ENCODE peak calls at places on chromosomes 12 and 14, in seven cellular contexts. U is B cell; C is neural progenitor cell; A is tibial artery; R is GM23338; K is CD8-positive, alpha-beta T cell; B is cardiac fibroblast. F is an unnamed sample.

GRCh38 chr12:106107566-106107965 is 31.2 kb downstream of the NUAK1 start:
- DNase-seq in B (peak), K (no peak), R (no peak), A (no peak), C (no peak), U (no peak), F (no peak)

GRCh38 chr14:70098257-70098809 is 90.4 kb downstream of the SLC8A3 start:
- DNase-seq in R (no peak), U (no peak), K (no peak), A (no peak), C (no peak), B (peak), F (no peak)

GRCh38 chr12:55280991-55281390 is 15.4 kb downstream of the OR6C6 start:
- DNase-seq in K (no peak), B (no peak), A (no peak), R (no peak), U (no peak), C (no peak), F (no peak)

GRCh38 chr12:103012884-103013283 is 55.4 kb downstream of the ASCL1 start:
- DNase-seq in A (no peak), B (no peak), K (no peak), U (no peak), C (peak), R (peak), F (no peak)

GRCh38 chr12:16586350-16587109 is 19.4 kb downstream of the LMO3 start:
- DNase-seq in A (no peak), B (peak), R (no peak), K (no peak), U (no peak), C (no peak), F (no peak)

GRCh38 chr12:118884226-118884625 is 97.1 kb upstream of the SRRM4 start:
- DNase-seq in B (no peak), U (no peak), R (no peak), C (no peak), A (no peak), K (no peak), F (no peak)

GRCh38 chr14:105865904-105866840 is 339.8 kb downstream of the TMEM121 start:
- DNase-seq in K (no peak), C (no peak), R (no peak), A (peak), B (no peak), U (no peak), F (peak)

GRCh38 chr12:41185946-41186345 is 2.2 kb upstream of the PDZRN4 start:
- DNase-seq in U (no peak), B (no peak), R (no peak), A (no peak), C (no peak), K (no peak), F (no peak)

GRCh38 chr12:127767631-127768030 is 499.3 kb upstream of the TMEM132C start:
- DNase-seq in U (no peak), C (no peak), R (no peak), B (no peak), K (no peak), A (no peak), F (no peak)

GRCh38 chr12:109443794-109444193 is 33.3 kb downstream of the KCTD10 start:
- DNase-seq in C (no peak), R (no peak), K (no peak), B (no peak), U (no peak), A (no peak), F (no peak)

GRCh38 chr12:31583878-31584277 is 7.1 kb downstream of the DENND5B start:
- DNase-seq in B (no peak), U (no peak), K (no peak), A (no peak), R (no peak), C (no peak), F (no peak)

GRCh38 chr12:19893514-19893913 is 454.2 kb downstream of the AEBP2 start:
- DNase-seq in R (peak), C (no peak), K (no peak), U (no peak), A (no peak), B (peak), F (no peak)

GRCh38 chr14:79581912-79582576 is 629.3 kb downstream of the DIO2 start:
- DNase-seq in R (no peak), B (no peak), K (no peak), U (no peak), A (no peak), C (no peak), F (no peak)

GRCh38 chr12:2944401-2945047 is 14.7 kb upstream of the TEAD4 start:
- DNase-seq in R (peak), A (no peak), K (peak), B (peak), C (peak), U (peak), F (no peak)

GRCh38 chr12:130497331-130497730 is 159.6 kb downstream of the PIWIL1 start:
- DNase-seq in C (no peak), B (no peak), R (no peak), K (no peak), A (no peak), U (no peak), F (no peak)

GRCh38 chr12:116244001-116244400 is 33.5 kb downstream of the MED13L start:
- DNase-seq in R (no peak), A (no peak), C (no peak), B (peak), K (no peak), U (peak), F (no peak)

GRCh38 chr12:40078201-40078730 is 27.6 kb downstream of the SLC2A13 start:
- DNase-seq in R (no peak), A (no peak), U (no peak), K (no peak), B (no peak), C (no peak), F (no peak)

GRCh38 chr12:58314610-58315009 is 373.2 kb downstream of the ATP23 start:
- DNase-seq in K (no peak), U (no peak), A (no peak), C (no peak), R (no peak), B (peak), F (no peak)

GRCh38 chr14:90726656-90727055 is 89.6 kb downstream of the TTC7B start:
- DNase-seq in U (no peak), R (peak), K (no peak), A (peak), C (peak), B (peak), F (no peak)
- TF ChIP-seq CTCF in U (no peak), R (peak), K (no peak), A (peak), C (peak), B (no peak), F (no peak)

DNA sequence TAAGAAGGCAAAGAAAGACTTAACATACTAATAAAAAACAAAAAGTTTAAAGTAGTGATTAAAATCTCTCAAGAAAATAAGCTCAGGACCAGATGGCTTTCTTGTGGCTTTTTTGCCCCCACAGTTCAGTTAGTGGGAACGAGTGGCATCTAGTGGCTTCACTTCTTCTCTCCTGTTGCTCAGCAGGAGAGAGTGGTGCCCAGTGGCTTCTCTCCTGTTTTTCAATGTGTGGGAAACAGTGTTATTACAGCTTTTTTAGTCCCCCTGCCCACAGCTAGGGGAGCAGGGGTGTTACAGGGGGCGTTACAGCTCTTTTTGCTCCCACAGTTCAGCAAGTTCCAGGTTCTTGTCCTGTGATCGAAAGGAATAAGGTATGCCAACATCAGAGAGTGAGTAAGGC is 135.2 kb downstream of the RERGL start:
- DNase-seq in B (no peak), R (peak), U (no peak), C (peak), K (no peak), A (no peak), F (no peak)
- TF ChIP-seq CTCF in B (peak), R (peak), U (no peak), C (no peak), K (no peak), A (no peak), F (no peak)

GRCh38 chr14:81268016-81268416 is 47.3 kb upstream of the GTF2A1 start:
- DNase-seq in A (no peak), K (no peak), R (peak), C (no peak), B (no peak), U (no peak), F (no peak)
- TF ChIP-seq CTCF in A (no peak), K (no peak), R (no peak), C (no peak), B (no peak), U (no peak), F (no peak)

GRCh38 chr12:112266473-112266872 is 115.8 kb downstream of the HECTD4 start:
- DNase-seq in K (no peak), B (no peak), C (no peak), R (no peak), U (no peak), A (no peak), F (no peak)

GRCh38 chr12:112256780-112257179 is 125.5 kb downstream of the HECTD4 start:
- DNase-seq in R (peak), K (no peak), B (no peak), U (no peak), A (no peak), C (no peak), F (no peak)

GRCh38 chr12:112258926-112259325 is 123.3 kb downstream of the HECTD4 start:
- DNase-seq in B (no peak), K (no peak), U (no peak), C (no peak), A (no peak), R (no peak), F (no peak)

DNA sequence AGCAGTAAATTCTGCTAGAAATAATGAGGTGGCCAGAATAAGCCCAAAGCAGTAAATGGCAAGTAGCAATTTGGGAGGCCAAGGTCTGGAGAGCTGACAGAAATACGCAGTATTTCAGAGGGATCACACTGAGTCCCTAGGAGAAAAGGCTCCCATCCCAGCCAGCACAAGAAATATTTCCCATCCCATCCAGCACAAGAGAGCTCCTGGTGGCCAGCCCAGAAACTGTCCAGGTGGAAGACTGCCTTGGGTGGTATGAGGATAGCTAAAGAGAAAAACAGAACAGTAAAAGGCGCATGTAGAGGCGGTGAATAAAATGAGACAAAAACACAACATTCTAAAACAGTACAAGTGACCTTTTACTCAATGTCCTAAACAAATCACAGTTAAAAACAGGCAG is 120.7 kb downstream of the HECTD4 start:
- DNase-seq in U (no peak), R (peak), B (no peak), C (peak), K (no peak), A (no peak), F (no peak)
- TF ChIP-seq CTCF in U (no peak), R (peak), B (peak), C (peak), K (no peak), A (no peak), F (no peak)

GRCh38 chr12:57088442-57089258 is at the start of gene NAB2:
- DNase-seq in B (peak), C (peak), U (peak), K (peak), A (peak), R (peak), F (peak)

GRCh38 chr12:57089259-57090245 is 638 bp downstream of the NAB2 start:
- DNase-seq in C (peak), K (peak), U (peak), B (peak), A (peak), R (peak), F (no peak)

GRCh38 chr12:57086951-57087688 is 1.8 kb upstream of the NAB2 start:
- DNase-seq in K (peak), C (peak), R (peak), A (peak), B (peak), U (peak), F (peak)

GRCh38 chr12:57085999-57086950 is 2.6 kb upstream of the NAB2 start:
- DNase-seq in B (peak), A (peak), R (peak), K (no peak), C (peak), U (peak), F (no peak)

DNA sequence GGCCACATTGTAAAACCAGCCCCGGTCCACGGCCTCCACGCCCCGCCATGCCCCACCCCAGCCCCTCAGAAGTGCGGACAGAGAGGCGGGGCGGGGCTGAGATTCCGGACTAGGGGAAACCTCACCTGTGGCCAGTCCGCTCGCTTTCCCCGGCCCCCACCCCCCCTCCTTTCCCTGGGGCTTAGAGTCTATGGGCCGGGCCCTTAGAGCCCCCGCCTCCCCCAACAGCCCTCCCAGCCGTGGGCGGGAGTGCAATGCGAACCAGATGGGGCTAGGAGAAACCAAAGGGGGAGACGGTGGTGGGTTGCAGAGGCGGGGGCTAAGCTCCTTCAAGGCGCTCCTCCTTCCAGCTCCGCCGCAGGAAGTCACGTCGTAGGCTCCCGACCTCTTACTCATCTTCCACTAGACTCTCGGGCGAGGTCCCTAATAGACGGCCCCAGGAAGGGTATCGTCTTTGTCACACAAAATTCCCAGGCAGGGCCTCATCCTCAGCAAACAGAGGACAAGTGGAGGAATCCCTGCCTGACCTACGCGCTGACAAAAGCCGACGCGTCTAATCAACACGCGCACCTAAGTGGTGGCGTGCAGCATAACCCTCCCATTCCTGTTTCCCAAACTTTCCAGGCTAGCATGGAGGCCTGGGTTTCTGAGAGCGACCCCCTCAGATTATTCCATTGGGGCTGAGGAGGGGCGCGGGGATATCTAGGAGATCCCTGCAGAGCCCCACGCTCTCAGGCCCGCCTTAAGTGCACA is 1.0 kb upstream of the NAB2 start:
- DNase-seq in B (peak), R (peak), A (peak), K (peak), C (peak), U (peak), F (peak)
- TF ChIP-seq CTCF in B (no peak), R (no peak), A (no peak), K (no peak), C (no peak), U (no peak), F (no peak)